ENCODE peak calls at places on chromosomes 1 and 21, in ten cellular contexts. One of them, this sample, is unnamed.

GRCh38 chr1:164659621-164660414 is 100.8 kb downstream of the PBX1 start:
- DNase-seq in mammary epithelial cell: peak
- DNase-seq in transverse colon: peak
- DNase-seq in BJ: no peak
- DNase-seq in endothelial cell: no peak
- DNase-seq in D341Med: no peak
- DNase-seq in amniotic stem cell: no peak
- DNase-seq in AG09309: no peak
- DNase-seq in activated CD4-positive, alpha-beta T cell treated with anti-CD3 and anti-CD28 coated beads for 24 hours: no peak
- DNase-seq in NCI-H2107: no peak
- DNase-seq in this sample: no peak

GRCh38 chr21:45497846-45498645 is 44.2 kb downstream of the SLC19A1 start:
- DNase-seq in amniotic stem cell: no peak
- DNase-seq in NCI-H2107: no peak
- DNase-seq in BJ: no peak
- DNase-seq in transverse colon: no peak
- DNase-seq in AG09309: no peak
- DNase-seq in D341Med: no peak
- DNase-seq in mammary epithelial cell: no peak
- DNase-seq in endothelial cell: no peak
- DNase-seq in activated CD4-positive, alpha-beta T cell treated with anti-CD3 and anti-CD28 coated beads for 24 hours: no peak
- DNase-seq in this sample: no peak

GRCh38 chr1:100597069-100597741 is 59.3 kb downstream of the GPR88 start:
- DNase-seq in BJ: peak
- DNase-seq in transverse colon: no peak
- DNase-seq in endothelial cell: no peak
- DNase-seq in activated CD4-positive, alpha-beta T cell treated with anti-CD3 and anti-CD28 coated beads for 24 hours: no peak
- DNase-seq in NCI-H2107: no peak
- DNase-seq in amniotic stem cell: peak
- DNase-seq in AG09309: no peak
- DNase-seq in mammary epithelial cell: peak
- DNase-seq in D341Med: no peak
- DNase-seq in this sample: peak

GRCh38 chr1:29202053-29202452 is 20.4 kb upstream of the SRSF4 start:
- DNase-seq in transverse colon: no peak
- DNase-seq in D341Med: no peak
- DNase-seq in BJ: no peak
- DNase-seq in amniotic stem cell: no peak
- DNase-seq in mammary epithelial cell: no peak
- DNase-seq in NCI-H2107: no peak
- DNase-seq in activated CD4-positive, alpha-beta T cell treated with anti-CD3 and anti-CD28 coated beads for 24 hours: no peak
- DNase-seq in AG09309: no peak
- DNase-seq in endothelial cell: no peak
- DNase-seq in this sample: no peak

GRCh38 chr1:107532318-107532717 is 391.5 kb downstream of the NTNG1 start:
- DNase-seq in BJ: no peak
- DNase-seq in activated CD4-positive, alpha-beta T cell treated with anti-CD3 and anti-CD28 coated beads for 24 hours: no peak
- DNase-seq in AG09309: no peak
- DNase-seq in endothelial cell: no peak
- DNase-seq in mammary epithelial cell: peak
- DNase-seq in NCI-H2107: peak
- DNase-seq in transverse colon: no peak
- DNase-seq in D341Med: no peak
- DNase-seq in amniotic stem cell: no peak
- DNase-seq in this sample: no peak

GRCh38 chr1:42125552-42125951 is 27.7 kb upstream of the GUCA2B start:
- DNase-seq in transverse colon: no peak
- DNase-seq in NCI-H2107: no peak
- DNase-seq in amniotic stem cell: no peak
- DNase-seq in endothelial cell: no peak
- DNase-seq in AG09309: no peak
- DNase-seq in mammary epithelial cell: no peak
- DNase-seq in D341Med: no peak
- DNase-seq in activated CD4-positive, alpha-beta T cell treated with anti-CD3 and anti-CD28 coated beads for 24 hours: no peak
- DNase-seq in BJ: no peak
- DNase-seq in this sample: no peak

GRCh38 chr1:186420923-186421322 is 40.0 kb downstream of the PDC start:
- DNase-seq in transverse colon: no peak
- DNase-seq in amniotic stem cell: no peak
- DNase-seq in D341Med: no peak
- DNase-seq in AG09309: no peak
- DNase-seq in endothelial cell: no peak
- DNase-seq in BJ: peak
- DNase-seq in activated CD4-positive, alpha-beta T cell treated with anti-CD3 and anti-CD28 coated beads for 24 hours: no peak
- DNase-seq in NCI-H2107: no peak
- DNase-seq in mammary epithelial cell: no peak
- DNase-seq in this sample: no peak

GRCh38 chr1:206468571-206468970 is 1.7 kb upstream of the IKBKE start:
- DNase-seq in BJ: no peak
- DNase-seq in D341Med: no peak
- DNase-seq in activated CD4-positive, alpha-beta T cell treated with anti-CD3 and anti-CD28 coated beads for 24 hours: no peak
- DNase-seq in NCI-H2107: no peak
- DNase-seq in endothelial cell: no peak
- DNase-seq in mammary epithelial cell: no peak
- DNase-seq in amniotic stem cell: no peak
- DNase-seq in transverse colon: no peak
- DNase-seq in AG09309: no peak
- DNase-seq in this sample: no peak

GRCh38 chr1:203287109-203287893 is 18.0 kb upstream of the BTG2 start:
- DNase-seq in NCI-H2107: no peak
- DNase-seq in mammary epithelial cell: no peak
- DNase-seq in endothelial cell: peak
- DNase-seq in AG09309: no peak
- DNase-seq in amniotic stem cell: no peak
- DNase-seq in D341Med: no peak
- DNase-seq in activated CD4-positive, alpha-beta T cell treated with anti-CD3 and anti-CD28 coated beads for 24 hours: no peak
- DNase-seq in transverse colon: peak
- DNase-seq in BJ: no peak
- DNase-seq in this sample: no peak

GRCh38 chr1:206690516-206690915 is 5.8 kb downstream of the MAPKAPK2 start:
- DNase-seq in D341Med: no peak
- DNase-seq in transverse colon: no peak
- DNase-seq in endothelial cell: no peak
- DNase-seq in AG09309: no peak
- DNase-seq in activated CD4-positive, alpha-beta T cell treated with anti-CD3 and anti-CD28 coated beads for 24 hours: no peak
- DNase-seq in BJ: no peak
- DNase-seq in NCI-H2107: no peak
- DNase-seq in amniotic stem cell: no peak
- DNase-seq in mammary epithelial cell: no peak
- DNase-seq in this sample: no peak